ENCODE peak calls at places on chromosome 16, in eight cellular contexts. One of them, this sample, is unnamed.

GRCh38 chr16:18792836-18793433 is 2.8 kb upstream of the RPS15A start:
- DNase-seq in ovary: no peak
- DNase-seq in adrenal gland: no peak
- DNase-seq in AG04449: no peak
- DNase-seq in Caco-2: no peak
- DNase-seq in A549: no peak
- DNase-seq in stomach: no peak
- DNase-seq in brain microvascular endothelial cell: no peak
- DNase-seq in this sample: no peak

GRCh38 chr16:85010931-85011845 is at the start of gene ZDHHC7:
- DNase-seq in Caco-2: peak; percentile 86
- DNase-seq in AG04449: no peak
- DNase-seq in brain microvascular endothelial cell: peak; percentile 73
- DNase-seq in stomach: peak; percentile 86
- DNase-seq in ovary: peak; percentile 88
- DNase-seq in A549: peak; percentile 88
- DNase-seq in adrenal gland: peak; percentile 90
- DNase-seq in this sample: peak; percentile 89

GRCh38 chr16:16144416-16144815 is 78.9 kb downstream of the ABCC6 start:
- DNase-seq in AG04449: no peak
- DNase-seq in A549: no peak
- DNase-seq in ovary: no peak
- DNase-seq in adrenal gland: no peak
- DNase-seq in stomach: no peak
- DNase-seq in Caco-2: no peak
- DNase-seq in brain microvascular endothelial cell: no peak
- DNase-seq in this sample: no peak

GRCh38 chr16:85042606-85043005 is 15.0 kb downstream of the KIAA0513 start:
- DNase-seq in Caco-2: no peak
- DNase-seq in AG04449: no peak
- DNase-seq in A549: no peak
- DNase-seq in ovary: no peak
- DNase-seq in stomach: no peak
- DNase-seq in brain microvascular endothelial cell: no peak
- DNase-seq in adrenal gland: no peak
- DNase-seq in this sample: no peak

GRCh38 chr16:69276143-69277115 is 34.7 kb upstream of the VPS4A start:
- DNase-seq in AG04449: peak; percentile 93
- DNase-seq in adrenal gland: no peak
- DNase-seq in brain microvascular endothelial cell: peak; percentile 89
- DNase-seq in ovary: peak; percentile 75
- DNase-seq in Caco-2: no peak
- DNase-seq in A549: no peak
- DNase-seq in stomach: no peak
- DNase-seq in this sample: no peak

GRCh38 chr16:87608400-87608985 is 6.2 kb downstream of the JPH3 start:
- DNase-seq in brain microvascular endothelial cell: peak; percentile 64
- DNase-seq in Caco-2: peak; percentile 83
- DNase-seq in stomach: peak; percentile 49
- DNase-seq in AG04449: no peak
- DNase-seq in adrenal gland: peak; percentile 74
- DNase-seq in A549: no peak
- DNase-seq in ovary: peak; percentile 46
- DNase-seq in this sample: peak; percentile 84

GRCh38 chr16:73956592-73957495 is 339.8 kb upstream of the PSMD7 start:
- DNase-seq in Caco-2: peak; percentile 52
- DNase-seq in A549: peak; percentile 37
- DNase-seq in AG04449: peak; percentile 14
- DNase-seq in adrenal gland: peak; percentile 54
- DNase-seq in ovary: peak; percentile 59
- DNase-seq in stomach: peak; percentile 54
- DNase-seq in brain microvascular endothelial cell: peak; percentile 78
- DNase-seq in this sample: no peak

GRCh38 chr16:543301-544164 is 16.0 kb downstream of the CAPN15 start:
- DNase-seq in ovary: no peak
- DNase-seq in Caco-2: no peak
- DNase-seq in A549: no peak
- DNase-seq in brain microvascular endothelial cell: no peak
- DNase-seq in AG04449: no peak
- DNase-seq in adrenal gland: no peak
- DNase-seq in stomach: peak; percentile 42
- DNase-seq in this sample: no peak

GRCh38 chr16:57479422-57480126 is 6.7 kb downstream of the DOK4 start:
- DNase-seq in brain microvascular endothelial cell: peak; percentile 42
- DNase-seq in adrenal gland: no peak
- DNase-seq in AG04449: no peak
- DNase-seq in ovary: peak; percentile 57
- DNase-seq in Caco-2: peak; percentile 89
- DNase-seq in stomach: peak; percentile 66
- DNase-seq in A549: no peak
- DNase-seq in this sample: no peak

GRCh38 chr16:56860226-56861020 is 4.6 kb upstream of the SLC12A3 start:
- DNase-seq in AG04449: no peak
- DNase-seq in Caco-2: peak; percentile 68
- DNase-seq in adrenal gland: no peak
- DNase-seq in A549: no peak
- DNase-seq in ovary: no peak
- DNase-seq in brain microvascular endothelial cell: no peak
- DNase-seq in stomach: no peak
- DNase-seq in this sample: no peak

GRCh38 chr16:20944861-20945390 is 44.4 kb downstream of the LYRM1 start:
- DNase-seq in Caco-2: no peak
- DNase-seq in stomach: no peak
- DNase-seq in adrenal gland: no peak
- DNase-seq in brain microvascular endothelial cell: no peak
- DNase-seq in A549: no peak
- DNase-seq in ovary: no peak
- DNase-seq in AG04449: no peak
- DNase-seq in this sample: no peak

GRCh38 chr16:51880776-51881175 is 666.2 kb downstream of the TOX3 start:
- DNase-seq in brain microvascular endothelial cell: peak; percentile 83
- DNase-seq in AG04449: peak; percentile 66
- DNase-seq in adrenal gland: no peak
- DNase-seq in A549: peak; percentile 28
- DNase-seq in Caco-2: no peak
- DNase-seq in ovary: no peak
- DNase-seq in stomach: no peak
- DNase-seq in this sample: no peak

GRCh38 chr16:55562936-55563335 is 3.5 kb upstream of the CAPNS2 start:
- DNase-seq in Caco-2: no peak
- DNase-seq in brain microvascular endothelial cell: no peak
- DNase-seq in AG04449: no peak
- DNase-seq in stomach: no peak
- DNase-seq in A549: no peak
- DNase-seq in adrenal gland: no peak
- DNase-seq in ovary: no peak
- DNase-seq in this sample: no peak

GRCh38 chr16:64345142-64345541 is 776.7 kb downstream of the CDH11 start:
- DNase-seq in A549: no peak
- DNase-seq in brain microvascular endothelial cell: no peak
- DNase-seq in ovary: no peak
- DNase-seq in AG04449: no peak
- DNase-seq in stomach: no peak
- DNase-seq in adrenal gland: no peak
- DNase-seq in Caco-2: no peak
- DNase-seq in this sample: no peak

GRCh38 chr16:85075236-85075924 is 36.9 kb downstream of the CIBAR2 start:
- DNase-seq in stomach: no peak
- DNase-seq in A549: no peak
- DNase-seq in AG04449: no peak
- DNase-seq in brain microvascular endothelial cell: no peak
- DNase-seq in adrenal gland: no peak
- DNase-seq in ovary: no peak
- DNase-seq in Caco-2: no peak
- DNase-seq in this sample: no peak

GRCh38 chr16:78256686-78257375 is 157.4 kb downstream of the WWOX start:
- DNase-seq in brain microvascular endothelial cell: no peak
- DNase-seq in stomach: no peak
- DNase-seq in A549: no peak
- DNase-seq in ovary: no peak
- DNase-seq in AG04449: no peak
- DNase-seq in Caco-2: peak; percentile 48
- DNase-seq in adrenal gland: no peak
- DNase-seq in this sample: no peak

GRCh38 chr16:78655481-78656114 is 556.1 kb downstream of the WWOX start:
- DNase-seq in AG04449: no peak
- DNase-seq in brain microvascular endothelial cell: no peak
- DNase-seq in A549: no peak
- DNase-seq in adrenal gland: no peak
- DNase-seq in stomach: no peak
- DNase-seq in ovary: no peak
- DNase-seq in Caco-2: no peak
- DNase-seq in this sample: no peak

GRCh38 chr16:10862432-10862831 is 14.6 kb upstream of the CIITA start:
- DNase-seq in A549: no peak
- DNase-seq in stomach: peak; percentile 90
- DNase-seq in ovary: no peak
- DNase-seq in AG04449: peak; percentile 5
- DNase-seq in adrenal gland: peak; percentile 78
- DNase-seq in brain microvascular endothelial cell: peak; percentile 7
- DNase-seq in Caco-2: no peak
- DNase-seq in this sample: no peak

GRCh38 chr16:57544129-57544653 is 1.7 kb downstream of the ADGRG5 start:
- DNase-seq in adrenal gland: no peak
- DNase-seq in Caco-2: no peak
- DNase-seq in A549: no peak
- DNase-seq in ovary: no peak
- DNase-seq in stomach: no peak
- DNase-seq in brain microvascular endothelial cell: no peak
- DNase-seq in AG04449: no peak
- DNase-seq in this sample: peak; percentile 34

GRCh38 chr16:1914759-1915387 is 3.3 kb downstream of the HS3ST6 start:
- DNase-seq in brain microvascular endothelial cell: no peak
- DNase-seq in A549: no peak
- DNase-seq in ovary: no peak
- DNase-seq in AG04449: no peak
- DNase-seq in adrenal gland: no peak
- DNase-seq in Caco-2: no peak
- DNase-seq in stomach: no peak
- DNase-seq in this sample: no peak

GRCh38 chr16:57818377-57819055 is 16.2 kb upstream of the KIFC3 start:
- DNase-seq in adrenal gland: no peak
- DNase-seq in AG04449: no peak
- DNase-seq in Caco-2: no peak
- DNase-seq in A549: no peak
- DNase-seq in brain microvascular endothelial cell: no peak
- DNase-seq in stomach: peak; percentile 70
- DNase-seq in ovary: no peak
- DNase-seq in this sample: no peak

GRCh38 chr16:74608381-74608780 is 1.5 kb upstream of the GLG1 start:
- DNase-seq in ovary: no peak
- DNase-seq in brain microvascular endothelial cell: no peak
- DNase-seq in Caco-2: no peak
- DNase-seq in AG04449: no peak
- DNase-seq in A549: no peak
- DNase-seq in stomach: no peak
- DNase-seq in adrenal gland: no peak
- DNase-seq in this sample: no peak

GRCh38 chr16:24015923-24016322 is 180.1 kb downstream of the PRKCB start:
- DNase-seq in brain microvascular endothelial cell: no peak
- DNase-seq in ovary: no peak
- DNase-seq in stomach: no peak
- DNase-seq in A549: peak; percentile 18
- DNase-seq in Caco-2: no peak
- DNase-seq in AG04449: no peak
- DNase-seq in adrenal gland: no peak
- DNase-seq in this sample: no peak
- TF ChIP-seq CTCF in brain microvascular endothelial cell: no peak
- TF ChIP-seq CTCF in ovary: no peak
- TF ChIP-seq CTCF in stomach: no peak
- TF ChIP-seq CTCF in A549: no peak
- TF ChIP-seq CTCF in Caco-2: no peak
- TF ChIP-seq CTCF in AG04449: no peak
- TF ChIP-seq CTCF in adrenal gland: no peak
- TF ChIP-seq CTCF in this sample: no peak

GRCh38 chr16:67865318-67865717 is 7.5 kb upstream of the EDC4 start:
- DNase-seq in ovary: no peak
- DNase-seq in A549: peak; percentile 69
- DNase-seq in adrenal gland: no peak
- DNase-seq in stomach: peak; percentile 34
- DNase-seq in AG04449: no peak
- DNase-seq in Caco-2: peak; percentile 59
- DNase-seq in brain microvascular endothelial cell: peak; percentile 18
- DNase-seq in this sample: no peak
- TF ChIP-seq CTCF in ovary: no peak
- TF ChIP-seq CTCF in A549: peak; percentile 36
- TF ChIP-seq CTCF in adrenal gland: no peak
- TF ChIP-seq CTCF in stomach: no peak
- TF ChIP-seq CTCF in AG04449: peak; percentile 49
- TF ChIP-seq CTCF in Caco-2: peak; percentile 83
- TF ChIP-seq CTCF in brain microvascular endothelial cell: peak; percentile 63
- TF ChIP-seq CTCF in this sample: peak; percentile 48

GRCh38 chr16:86222541-86222940 is 287.8 kb upstream of the FOXF1 start:
- DNase-seq in AG04449: no peak
- DNase-seq in Caco-2: no peak
- DNase-seq in stomach: peak; percentile 25
- DNase-seq in ovary: no peak
- DNase-seq in A549: no peak
- DNase-seq in brain microvascular endothelial cell: no peak
- DNase-seq in adrenal gland: no peak
- DNase-seq in this sample: no peak
- TF ChIP-seq CTCF in AG04449: no peak
- TF ChIP-seq CTCF in Caco-2: no peak
- TF ChIP-seq CTCF in stomach: no peak
- TF ChIP-seq CTCF in ovary: no peak
- TF ChIP-seq CTCF in A549: no peak
- TF ChIP-seq CTCF in brain microvascular endothelial cell: no peak
- TF ChIP-seq CTCF in adrenal gland: no peak
- TF ChIP-seq CTCF in this sample: no peak

DNA sequence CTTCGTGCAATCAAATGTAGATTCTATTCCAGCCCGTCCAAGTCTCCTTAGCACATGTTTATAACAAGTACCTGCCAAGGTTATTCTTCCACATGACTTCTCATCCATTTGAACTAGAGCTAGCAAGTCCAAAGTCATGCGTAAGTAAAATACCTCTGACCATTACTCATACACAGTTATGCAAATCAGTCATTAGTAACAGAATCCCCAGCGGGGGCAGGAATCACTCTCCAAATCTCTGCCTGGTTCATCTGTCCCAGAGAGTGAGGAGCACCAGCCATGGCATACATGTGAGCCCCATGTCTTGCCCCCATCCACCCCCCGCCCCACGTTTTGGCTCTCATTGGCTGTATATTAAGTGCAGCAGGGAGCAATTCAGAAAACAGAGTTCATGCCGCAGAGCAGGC is 27.7 kb downstream of the SRL start:
- DNase-seq in Caco-2: no peak
- DNase-seq in ovary: peak; percentile 66
- DNase-seq in AG04449: peak; percentile 72
- DNase-seq in A549: peak; percentile 40
- DNase-seq in adrenal gland: peak; percentile 43
- DNase-seq in stomach: peak; percentile 37
- DNase-seq in brain microvascular endothelial cell: peak; percentile 79
- DNase-seq in this sample: no peak
- TF ChIP-seq CTCF in Caco-2: no peak
- TF ChIP-seq CTCF in ovary: no peak
- TF ChIP-seq CTCF in AG04449: no peak
- TF ChIP-seq CTCF in A549: no peak
- TF ChIP-seq CTCF in adrenal gland: no peak
- TF ChIP-seq CTCF in stomach: no peak
- TF ChIP-seq CTCF in brain microvascular endothelial cell: no peak
- TF ChIP-seq CTCF in this sample: no peak

GRCh38 chr16:72241930-72242329 is 70.0 kb upstream of the PMFBP1 start:
- DNase-seq in A549: peak; percentile 35
- DNase-seq in adrenal gland: peak; percentile 20
- DNase-seq in Caco-2: no peak
- DNase-seq in AG04449: no peak
- DNase-seq in ovary: peak; percentile 59
- DNase-seq in stomach: no peak
- DNase-seq in brain microvascular endothelial cell: peak; percentile 53
- DNase-seq in this sample: no peak
- TF ChIP-seq CTCF in A549: peak; percentile 85
- TF ChIP-seq CTCF in adrenal gland: peak; percentile 56
- TF ChIP-seq CTCF in Caco-2: peak; percentile 95
- TF ChIP-seq CTCF in AG04449: peak; percentile 83
- TF ChIP-seq CTCF in ovary: peak; percentile 64
- TF ChIP-seq CTCF in stomach: no peak
- TF ChIP-seq CTCF in brain microvascular endothelial cell: peak; percentile 96
- TF ChIP-seq CTCF in this sample: peak; percentile 83